ENCODE peak calls at places on chromosomes 6 and 20, in five cellular contexts. K is GM10248; P is CD8-positive, alpha-beta T cell; X is left lung; W is CD4-positive, alpha-beta T cell. O is an unnamed sample.

GRCh38 chr6:124282541-124282940 is 478.9 kb downstream of the NKAIN2 start:
- DNase-seq in K (no peak), P (no peak), X (no peak), W (no peak), O (no peak)

GRCh38 chr6:112979830-112980229 is 632.7 kb downstream of the RFPL4B start:
- DNase-seq in K (no peak), P (no peak), X (no peak), W (no peak), O (no peak)

GRCh38 chr6:56863366-56863765 is 91.5 kb upstream of the BEND6 start:
- DNase-seq in K (no peak), P (no peak), X (no peak), W (no peak), O (no peak)

GRCh38 chr6:89375427-89375868 is 22.9 kb upstream of the UBE2J1 start:
- DNase-seq in K (peak), P (peak), X (peak), W (peak), O (peak)

GRCh38 chr6:140504776-140505175 is 1130.3 kb upstream of the CITED2 start:
- DNase-seq in K (no peak), P (no peak), X (no peak), W (no peak), O (no peak)

GRCh38 chr6:40325041-40325440 is 262.1 kb downstream of the LRFN2 start:
- DNase-seq in K (no peak), P (no peak), X (no peak), W (no peak), O (no peak)

GRCh38 chr6:3841711-3842565 is 7.2 kb upstream of the FAM50B start:
- DNase-seq in K (no peak), P (no peak), X (no peak), W (no peak), O (no peak)

GRCh38 chr6:129102741-129103140 is 219.8 kb downstream of the LAMA2 start:
- DNase-seq in K (no peak), P (no peak), X (no peak), W (no peak), O (no peak)

GRCh38 chr6:25882066-25882496 is 8.0 kb upstream of the SLC17A3 start:
- DNase-seq in K (peak), P (no peak), X (peak), W (peak), O (no peak)

GRCh38 chr6:1123976-1124375 is 187.9 kb upstream of the FOXQ1 start:
- DNase-seq in K (no peak), P (no peak), X (no peak), W (no peak), O (no peak)

GRCh38 chr6:35728663-35729348 is 8.0 kb upstream of the ARMC12 start:
- DNase-seq in K (no peak), P (no peak), X (peak), W (no peak), O (no peak)

GRCh38 chr20:38304845-38305447 is 990 bp downstream of the BPI start:
- DNase-seq in K (peak), P (no peak), X (peak), W (no peak), O (peak)

GRCh38 chr20:341682-342081 is 5.2 kb upstream of the NRSN2 start:
- DNase-seq in K (no peak), P (no peak), X (no peak), W (no peak), O (no peak)

GRCh38 chr6:43776799-43777776 is 7.1 kb downstream of the VEGFA start:
- DNase-seq in K (no peak), P (no peak), X (no peak), W (no peak), O (no peak)

GRCh38 chr6:142871910-142872331 is 73.1 kb downstream of the HIVEP2 start:
- DNase-seq in K (peak), P (peak), X (no peak), W (no peak), O (peak)

GRCh38 chr20:63628246-63628975 is 1.5 kb upstream of the GMEB2 start:
- DNase-seq in K (peak), P (peak), X (peak), W (peak), O (peak)

GRCh38 chr6:2127484-2127911 is 117.9 kb downstream of the GMDS start:
- DNase-seq in K (peak), P (peak), X (no peak), W (no peak), O (peak)

GRCh38 chr6:112117554-112117953 is 30.2 kb downstream of the FAM229B start:
- DNase-seq in K (no peak), P (no peak), X (no peak), W (no peak), O (no peak)

GRCh38 chr20:388034-388994 is 7.8 kb downstream of the TRIB3 start:
- DNase-seq in K (no peak), P (no peak), X (no peak), W (no peak), O (no peak)

GRCh38 chr6:379367-380181 is 12.0 kb upstream of the IRF4 start:
- DNase-seq in K (peak), P (no peak), X (no peak), W (no peak), O (peak)

GRCh38 chr6:76418657-76419217 is 346.3 kb upstream of the IMPG1 start:
- DNase-seq in K (no peak), P (no peak), X (no peak), W (no peak), O (no peak)

GRCh38 chr20:61482901-61483300 is 230.8 kb downstream of the CDH4 start:
- DNase-seq in K (no peak), P (no peak), X (no peak), W (no peak), O (no peak)

GRCh38 chr6:133701633-133702331 is 187.1 kb upstream of the TCF21 start:
- DNase-seq in K (no peak), P (no peak), X (no peak), W (no peak), O (peak)

GRCh38 chr6:12051861-12052368 is 39.8 kb downstream of the HIVEP1 start:
- DNase-seq in K (peak), P (peak), X (no peak), W (no peak), O (peak)

GRCh38 chr6:108408861-108409260 is 114.0 kb downstream of the AFG1L start:
- DNase-seq in K (no peak), P (no peak), X (no peak), W (no peak), O (no peak)

GRCh38 chr20:4926531-4927156 is 74.7 kb downstream of the SLC23A2 start:
- DNase-seq in K (no peak), P (no peak), X (no peak), W (no peak), O (no peak)

GRCh38 chr6:85591207-85591606 is 2.5 kb downstream of the SNX14 start:
- DNase-seq in K (no peak), P (no peak), X (no peak), W (no peak), O (no peak)

GRCh38 chr6:85594197-85594930 is 706 bp upstream of the SNX14 start:
- DNase-seq in K (no peak), P (no peak), X (no peak), W (no peak), O (peak)

GRCh38 chr6:85592044-85592443 is 1.6 kb downstream of the SNX14 start:
- DNase-seq in K (no peak), P (no peak), X (no peak), W (no peak), O (no peak)

GRCh38 chr6:85593438-85594196 is at the start of gene SNX14:
- DNase-seq in K (peak), P (peak), X (peak), W (peak), O (peak)
- TF ChIP-seq CTCF in K (no peak), P (no peak), X (no peak), W (no peak), O (no peak)

DNA sequence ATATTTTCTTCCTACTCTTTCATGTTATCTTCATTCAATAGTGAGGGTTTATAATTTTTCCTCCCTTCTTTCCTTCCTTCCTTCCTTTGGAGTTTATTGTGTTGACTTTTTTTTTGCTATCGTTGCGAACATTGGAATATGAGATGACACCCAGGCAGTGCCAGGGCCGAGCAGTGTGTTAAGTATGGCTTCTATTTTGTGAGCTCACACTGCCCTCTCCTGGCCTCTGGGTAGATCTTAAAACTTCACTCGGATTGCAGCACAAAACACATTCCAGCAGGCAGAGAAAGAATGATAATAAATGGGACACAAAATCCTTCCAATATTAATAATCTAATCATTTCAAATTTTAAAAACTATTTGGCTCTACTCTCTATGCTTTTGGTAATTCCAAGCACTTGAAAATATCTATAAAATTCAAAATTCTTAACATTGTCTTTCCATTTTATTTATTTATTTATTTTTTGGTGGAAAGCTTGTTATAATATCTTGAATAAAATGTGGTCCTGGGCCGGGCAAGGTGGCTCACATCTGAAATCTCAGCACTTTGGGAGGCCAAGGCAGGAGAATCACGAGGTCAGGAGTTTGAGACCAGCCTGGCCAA is 147.4 kb upstream of the OLIG3 start:
- DNase-seq in K (peak), P (peak), X (peak), W (peak), O (peak)
- TF ChIP-seq CTCF in K (peak), P (peak), X (peak), W (peak), O (peak)

GRCh38 chr6:81612136-81612535 is 140.3 kb downstream of the TENT5A start:
- DNase-seq in K (no peak), P (no peak), X (no peak), W (no peak), O (no peak)

GRCh38 chr6:81606965-81607381 is 145.5 kb downstream of the TENT5A start:
- DNase-seq in K (no peak), P (no peak), X (no peak), W (no peak), O (no peak)

GRCh38 chr6:81605526-81605925 is 147.0 kb downstream of the TENT5A start:
- DNase-seq in K (no peak), P (no peak), X (no peak), W (no peak), O (no peak)

GRCh38 chr6:81609736-81610135 is 142.7 kb downstream of the TENT5A start:
- DNase-seq in K (no peak), P (no peak), X (no peak), W (no peak), O (no peak)

GRCh38 chr6:81608776-81609175 is 143.7 kb downstream of the TENT5A start:
- DNase-seq in K (no peak), P (no peak), X (no peak), W (no peak), O (no peak)
- TF ChIP-seq CTCF in K (no peak), P (no peak), X (no peak), W (no peak), O (no peak)

GRCh38 chr6:164039954-164040375 is 625.4 kb downstream of the QKI start:
- DNase-seq in K (no peak), P (peak), X (peak), W (no peak), O (no peak)
- TF ChIP-seq CTCF in K (no peak), P (no peak), X (no peak), W (no peak), O (no peak)

DNA sequence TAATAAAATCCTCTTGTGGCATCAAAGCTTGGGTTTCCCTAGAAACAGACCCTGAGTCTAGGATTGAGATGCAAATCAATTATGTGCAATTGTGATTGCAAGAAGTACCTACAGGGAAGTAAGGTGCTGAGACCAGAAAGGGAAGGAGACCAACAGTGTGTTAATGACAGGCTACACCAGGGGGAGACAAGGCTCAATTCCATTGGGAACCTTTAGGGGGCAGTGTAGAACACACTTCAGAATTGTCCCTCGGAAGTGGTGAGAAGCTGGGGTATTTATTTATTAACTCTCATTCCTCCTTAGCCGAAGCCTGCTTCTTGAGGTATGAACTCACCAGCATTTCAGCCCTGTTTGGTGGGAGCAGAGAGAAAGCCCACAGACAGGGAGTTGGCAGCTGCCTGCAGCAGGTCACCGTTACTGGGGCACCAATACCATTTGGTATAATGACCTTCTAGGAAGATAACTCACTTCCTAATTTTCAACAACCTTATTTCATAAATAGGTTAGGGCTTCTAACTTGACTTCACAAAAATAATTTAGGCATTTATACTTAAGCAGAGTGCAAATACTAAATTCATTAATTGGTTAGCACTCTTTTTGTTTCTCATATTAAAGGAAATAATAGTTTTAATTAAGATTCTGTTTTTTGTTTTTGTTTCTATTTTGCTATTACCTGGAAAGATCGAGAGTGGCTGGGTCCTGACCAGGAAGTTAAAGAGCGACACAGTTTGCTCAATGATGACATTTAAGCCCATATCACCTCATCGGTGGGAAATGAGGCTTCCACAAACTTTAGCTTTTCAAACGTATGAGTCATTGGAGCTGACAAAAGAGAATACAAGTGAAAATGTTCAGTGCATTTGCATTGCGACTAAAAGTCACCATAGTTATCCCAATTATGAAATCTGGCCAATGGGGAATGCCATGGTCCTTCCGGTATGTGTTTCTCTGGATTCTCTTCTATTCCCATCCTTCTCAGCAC is 94.8 kb downstream of the BTBD3 start:
- DNase-seq in K (peak), P (no peak), X (no peak), W (no peak), O (peak)
- TF ChIP-seq CTCF in K (peak), P (peak), X (peak), W (peak), O (peak)

GRCh38 chr6:8102122-8102958 is at the start of gene EEF1E1:
- DNase-seq in K (peak), P (peak), X (peak), W (peak), O (peak)
- TF ChIP-seq CTCF in K (no peak), P (no peak), X (no peak), W (no peak), O (no peak)

GRCh38 chr6:157323114-157323923 is at the start of gene TMEM242:
- DNase-seq in K (peak), P (peak), X (peak), W (peak), O (peak)

GRCh38 chr6:157325069-157325805 is 1.9 kb upstream of the TMEM242 start:
- DNase-seq in K (no peak), P (no peak), X (no peak), W (no peak), O (no peak)

GRCh38 chr6:157322792-157323113 is 566 bp downstream of the TMEM242 start:
- DNase-seq in K (no peak), P (no peak), X (no peak), W (no peak), O (no peak)

GRCh38 chr6:157326979-157327378 is 3.7 kb upstream of the TMEM242 start:
- DNase-seq in K (no peak), P (no peak), X (no peak), W (no peak), O (peak)

DNA sequence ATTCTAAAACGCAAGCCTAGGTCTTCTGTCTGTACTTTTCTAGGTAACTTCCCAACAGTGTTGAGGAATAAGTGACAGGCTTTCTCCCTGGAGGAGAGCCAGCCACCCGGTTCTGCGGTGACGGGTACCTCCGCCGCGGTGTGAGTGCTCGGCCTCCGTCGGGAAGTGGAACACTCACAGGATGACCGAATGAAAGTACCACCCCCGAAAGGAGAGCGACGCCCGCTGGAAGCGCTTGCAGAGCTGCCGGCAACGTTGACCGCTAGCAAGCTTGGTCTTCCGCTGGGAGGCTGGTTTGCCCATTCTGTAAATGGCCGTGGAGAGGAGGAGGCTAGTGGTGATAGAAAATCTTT is 581 bp upstream of the TMEM242 start:
- DNase-seq in K (peak), P (peak), X (peak), W (peak), O (peak)
- TF ChIP-seq CTCF in K (peak), P (no peak), X (no peak), W (no peak), O (peak)